ENCODE peak calls at places on chromosomes 12 and 14, in five cellular contexts. One of them, this sample, is unnamed.

GRCh38 chr12:27646149-27646548 is 50.1 kb upstream of the REP15 start:
- DNase-seq in HCT116: no peak
- DNase-seq in IMR-90: no peak
- DNase-seq in neural progenitor cell: no peak
- DNase-seq in tibial nerve: no peak
- DNase-seq in this sample: no peak

GRCh38 chr12:12240671-12241345 is 26.0 kb downstream of the LRP6 start:
- DNase-seq in HCT116: no peak
- DNase-seq in IMR-90: peak; percentile 66
- DNase-seq in neural progenitor cell: peak; percentile 78
- DNase-seq in tibial nerve: no peak
- DNase-seq in this sample: peak; percentile 19

GRCh38 chr14:103127356-103127755 is 4.1 kb downstream of the TNFAIP2 start:
- DNase-seq in HCT116: no peak
- DNase-seq in IMR-90: no peak
- DNase-seq in neural progenitor cell: no peak
- DNase-seq in tibial nerve: no peak
- DNase-seq in this sample: no peak

GRCh38 chr12:11729439-11730150 is 80.1 kb downstream of the ETV6 start:
- DNase-seq in HCT116: no peak
- DNase-seq in IMR-90: no peak
- DNase-seq in neural progenitor cell: no peak
- DNase-seq in tibial nerve: no peak
- DNase-seq in this sample: no peak

GRCh38 chr12:55830601-55831406 is 1.4 kb upstream of the DNAJC14 start:
- DNase-seq in HCT116: no peak
- DNase-seq in IMR-90: peak; percentile 56
- DNase-seq in neural progenitor cell: peak; percentile 79
- DNase-seq in tibial nerve: peak; percentile 80
- DNase-seq in this sample: no peak

GRCh38 chr12:68016136-68016535 is 26.9 kb downstream of the IFNG-AS1 start:
- DNase-seq in HCT116: no peak
- DNase-seq in IMR-90: no peak
- DNase-seq in neural progenitor cell: no peak
- DNase-seq in tibial nerve: no peak
- DNase-seq in this sample: no peak

GRCh38 chr14:78135450-78135891 is 34.7 kb upstream of the NRXN3 start:
- DNase-seq in HCT116: no peak
- DNase-seq in IMR-90: no peak
- DNase-seq in neural progenitor cell: no peak
- DNase-seq in tibial nerve: no peak
- DNase-seq in this sample: peak; percentile 96

GRCh38 chr12:57280234-57281062 is 29.5 kb upstream of the STAC3 start:
- DNase-seq in HCT116: peak; percentile 79
- DNase-seq in IMR-90: peak; percentile 99
- DNase-seq in neural progenitor cell: no peak
- DNase-seq in tibial nerve: no peak
- DNase-seq in this sample: peak; percentile 98

GRCh38 chr12:55937956-55938355 is 7.0 kb downstream of the DGKA start:
- DNase-seq in HCT116: no peak
- DNase-seq in IMR-90: peak; percentile 17
- DNase-seq in neural progenitor cell: no peak
- DNase-seq in tibial nerve: no peak
- DNase-seq in this sample: peak; percentile 95

GRCh38 chr12:93441111-93441616 is 583 bp downstream of the UBE2N start:
- DNase-seq in HCT116: no peak
- DNase-seq in IMR-90: peak; percentile 7
- DNase-seq in neural progenitor cell: peak; percentile 61
- DNase-seq in tibial nerve: no peak
- DNase-seq in this sample: no peak

GRCh38 chr12:12720052-12720451 is 2.9 kb downstream of the CDKN1B start:
- DNase-seq in HCT116: no peak
- DNase-seq in IMR-90: no peak
- DNase-seq in neural progenitor cell: no peak
- DNase-seq in tibial nerve: no peak
- DNase-seq in this sample: peak; percentile 71

GRCh38 chr12:101733166-101733565 is 6.1 kb downstream of the SYCP3 start:
- DNase-seq in HCT116: no peak
- DNase-seq in IMR-90: no peak
- DNase-seq in neural progenitor cell: no peak
- DNase-seq in tibial nerve: no peak
- DNase-seq in this sample: no peak

GRCh38 chr14:70904376-70904775 is 2.9 kb upstream of the PCNX1 start:
- DNase-seq in HCT116: no peak
- DNase-seq in IMR-90: no peak
- DNase-seq in neural progenitor cell: no peak
- DNase-seq in tibial nerve: no peak
- DNase-seq in this sample: no peak

GRCh38 chr12:6042447-6042846 is 82.0 kb downstream of the VWF start:
- DNase-seq in HCT116: no peak
- DNase-seq in IMR-90: no peak
- DNase-seq in neural progenitor cell: no peak
- DNase-seq in tibial nerve: no peak
- DNase-seq in this sample: no peak

GRCh38 chr12:66051361-66051760 is 79.2 kb downstream of the LLPH start:
- DNase-seq in HCT116: no peak
- DNase-seq in IMR-90: no peak
- DNase-seq in neural progenitor cell: no peak
- DNase-seq in tibial nerve: no peak
- DNase-seq in this sample: no peak

GRCh38 chr14:22505751-22506710 is 83.0 kb downstream of the DAD1 start:
- DNase-seq in HCT116: no peak
- DNase-seq in IMR-90: no peak
- DNase-seq in neural progenitor cell: no peak
- DNase-seq in tibial nerve: no peak
- DNase-seq in this sample: no peak

GRCh38 chr12:33832900-33833299 is 189.4 kb upstream of the ALG10 start:
- DNase-seq in HCT116: no peak
- DNase-seq in IMR-90: no peak
- DNase-seq in neural progenitor cell: no peak
- DNase-seq in tibial nerve: no peak
- DNase-seq in this sample: no peak

GRCh38 chr14:96267336-96267735 is 11.3 kb downstream of the BDKRB1 start:
- DNase-seq in HCT116: no peak
- DNase-seq in IMR-90: peak; percentile 91
- DNase-seq in neural progenitor cell: no peak
- DNase-seq in tibial nerve: no peak
- DNase-seq in this sample: peak; percentile 95

GRCh38 chr14:66944872-66945271 is 244.4 kb upstream of the GARIN2 start:
- DNase-seq in HCT116: peak; percentile 15
- DNase-seq in IMR-90: peak; percentile 41
- DNase-seq in neural progenitor cell: peak; percentile 35
- DNase-seq in tibial nerve: no peak
- DNase-seq in this sample: no peak

GRCh38 chr12:99981639-99982190 is 3.0 kb downstream of the ANKS1B start:
- DNase-seq in HCT116: no peak
- DNase-seq in IMR-90: no peak
- DNase-seq in neural progenitor cell: no peak
- DNase-seq in tibial nerve: no peak
- DNase-seq in this sample: no peak

GRCh38 chr12:116346751-116347150 is 69.3 kb upstream of the MED13L start:
- DNase-seq in HCT116: no peak
- DNase-seq in IMR-90: peak; percentile 94
- DNase-seq in neural progenitor cell: no peak
- DNase-seq in tibial nerve: no peak
- DNase-seq in this sample: peak; percentile 73

GRCh38 chr12:29152223-29152868 is 3.3 kb downstream of the FAR2 start:
- DNase-seq in HCT116: no peak
- DNase-seq in IMR-90: no peak
- DNase-seq in neural progenitor cell: no peak
- DNase-seq in tibial nerve: no peak
- DNase-seq in this sample: no peak

GRCh38 chr12:1552171-1552570 is 42.2 kb downstream of the FBXL14 start:
- DNase-seq in HCT116: no peak
- DNase-seq in IMR-90: no peak
- DNase-seq in neural progenitor cell: no peak
- DNase-seq in tibial nerve: no peak
- DNase-seq in this sample: peak; percentile 49

GRCh38 chr14:36662543-36663403 is 1.1 kb downstream of the PAX9 start:
- DNase-seq in HCT116: no peak
- DNase-seq in IMR-90: no peak
- DNase-seq in neural progenitor cell: peak; percentile 73
- DNase-seq in tibial nerve: no peak
- DNase-seq in this sample: peak; percentile 34

GRCh38 chr12:85413266-85413665 is 133.2 kb downstream of the ALX1 start:
- DNase-seq in HCT116: no peak
- DNase-seq in IMR-90: no peak
- DNase-seq in neural progenitor cell: no peak
- DNase-seq in tibial nerve: no peak
- DNase-seq in this sample: peak; percentile 16

GRCh38 chr14:103155013-103155412 is 31.8 kb downstream of the TNFAIP2 start:
- DNase-seq in HCT116: peak; percentile 61
- DNase-seq in IMR-90: peak; percentile 13
- DNase-seq in neural progenitor cell: no peak
- DNase-seq in tibial nerve: peak; percentile 41
- DNase-seq in this sample: no peak

GRCh38 chr14:32013083-32013482 is 64.0 kb upstream of the ARHGAP5 start:
- DNase-seq in HCT116: no peak
- DNase-seq in IMR-90: no peak
- DNase-seq in neural progenitor cell: peak; percentile 44
- DNase-seq in tibial nerve: no peak
- DNase-seq in this sample: no peak

GRCh38 chr12:126676426-126676825 is 1590.5 kb upstream of the TMEM132C start:
- DNase-seq in HCT116: no peak
- DNase-seq in IMR-90: no peak
- DNase-seq in neural progenitor cell: no peak
- DNase-seq in tibial nerve: no peak
- DNase-seq in this sample: no peak

GRCh38 chr14:24273422-24273998 is 2.1 kb upstream of the RABGGTA start:
- DNase-seq in HCT116: no peak
- DNase-seq in IMR-90: no peak
- DNase-seq in neural progenitor cell: no peak
- DNase-seq in tibial nerve: no peak
- DNase-seq in this sample: peak; percentile 74

GRCh38 chr12:31567029-31567428 is 23.9 kb downstream of the DENND5B start:
- DNase-seq in HCT116: no peak
- DNase-seq in IMR-90: no peak
- DNase-seq in neural progenitor cell: no peak
- DNase-seq in tibial nerve: no peak
- DNase-seq in this sample: no peak

DNA sequence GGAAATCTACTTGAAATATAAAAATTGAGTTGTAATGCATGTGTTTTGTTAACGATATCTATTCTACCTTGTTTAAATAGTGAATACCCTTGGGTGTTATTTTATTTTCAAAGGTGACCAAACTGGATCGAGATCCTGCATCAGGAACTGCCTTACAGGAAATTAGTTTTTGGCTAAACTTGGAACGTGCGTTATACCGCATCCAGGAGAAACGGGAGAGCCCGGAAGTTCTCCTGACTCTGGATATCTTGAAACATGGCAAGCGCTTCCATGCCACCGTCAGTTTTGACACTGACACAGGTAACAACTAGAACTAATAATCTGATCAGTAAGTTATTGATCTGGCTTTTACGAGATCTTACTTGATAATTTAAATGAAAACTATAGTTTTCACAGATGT is 15.9 kb downstream of the DYNC1H1 start:
- DNase-seq in HCT116: no peak
- DNase-seq in IMR-90: no peak
- DNase-seq in neural progenitor cell: no peak
- DNase-seq in tibial nerve: no peak
- DNase-seq in this sample: no peak
- H3K36me3 ChIP-seq in HCT116: peaks cover 50% of the 10 kb centered on the region
- H3K36me3 ChIP-seq in IMR-90: peaks cover 47% of the 10 kb centered on the region
- H3K36me3 ChIP-seq in neural progenitor cell: peaks cover 33% of the 10 kb centered on the region
- H3K36me3 ChIP-seq in tibial nerve: no peaks in the 10 kb centered on the region
- H3K36me3 ChIP-seq in this sample: peaks cover 14% of the 10 kb centered on the region

GRCh38 chr14:99792551-99793212 is 531 bp upstream of the EML1 start:
- DNase-seq in HCT116: no peak
- DNase-seq in IMR-90: peak; percentile 20
- DNase-seq in neural progenitor cell: peak; percentile 52
- DNase-seq in tibial nerve: no peak
- DNase-seq in this sample: peak; percentile 4

GRCh38 chr14:99794156-99794780 is 1.1 kb downstream of the EML1 start:
- DNase-seq in HCT116: no peak
- DNase-seq in IMR-90: no peak
- DNase-seq in neural progenitor cell: no peak
- DNase-seq in tibial nerve: no peak
- DNase-seq in this sample: no peak

GRCh38 chr14:99795046-99795445 is 1.8 kb downstream of the EML1 start:
- DNase-seq in HCT116: no peak
- DNase-seq in IMR-90: no peak
- DNase-seq in neural progenitor cell: no peak
- DNase-seq in tibial nerve: no peak
- DNase-seq in this sample: no peak

GRCh38 chr14:99791476-99792283 is 1.5 kb upstream of the EML1 start:
- DNase-seq in HCT116: no peak
- DNase-seq in IMR-90: no peak
- DNase-seq in neural progenitor cell: no peak
- DNase-seq in tibial nerve: no peak
- DNase-seq in this sample: no peak

GRCh38 chr14:99793213-99794155 is at the start of gene EML1:
- DNase-seq in HCT116: peak; percentile 23
- DNase-seq in IMR-90: peak; percentile 76
- DNase-seq in neural progenitor cell: peak; percentile 96
- DNase-seq in tibial nerve: peak; percentile 75
- DNase-seq in this sample: peak; percentile 20
- TF ChIP-seq CTCF in HCT116: no peak
- TF ChIP-seq CTCF in IMR-90: peak; percentile 32
- TF ChIP-seq CTCF in neural progenitor cell: no peak
- TF ChIP-seq CTCF in tibial nerve: peak; percentile 13
- TF ChIP-seq CTCF in this sample: no peak

DNA sequence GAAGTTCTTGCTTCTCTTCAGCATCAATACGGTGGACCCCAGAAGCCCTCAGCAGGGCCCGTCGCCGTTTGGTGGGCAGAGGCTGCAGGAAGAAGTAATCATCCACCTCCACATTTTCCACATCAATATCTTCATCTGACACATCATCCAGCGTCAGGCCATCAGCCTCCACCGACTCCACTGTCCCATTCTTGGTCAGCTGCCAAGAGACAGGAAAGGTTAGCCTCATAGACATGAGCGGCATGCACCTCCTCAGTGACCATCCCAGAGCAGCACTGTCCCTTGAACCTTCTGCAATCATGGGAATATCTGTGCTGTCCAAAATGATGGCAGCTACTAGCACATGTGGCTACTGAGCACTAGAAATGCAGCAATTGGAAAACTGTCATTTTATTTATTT is 15.6 kb downstream of the CSRNP2 start:
- DNase-seq in HCT116: no peak
- DNase-seq in IMR-90: no peak
- DNase-seq in neural progenitor cell: no peak
- DNase-seq in tibial nerve: no peak
- DNase-seq in this sample: no peak
- H3K36me3 ChIP-seq in HCT116: peaks cover 18% of the 10 kb centered on the region
- H3K36me3 ChIP-seq in IMR-90: peaks cover 64% of the 10 kb centered on the region
- H3K36me3 ChIP-seq in neural progenitor cell: peaks cover 7% of the 10 kb centered on the region
- H3K36me3 ChIP-seq in tibial nerve: no peaks in the 10 kb centered on the region
- H3K36me3 ChIP-seq in this sample: peaks cover 31% of the 10 kb centered on the region

DNA sequence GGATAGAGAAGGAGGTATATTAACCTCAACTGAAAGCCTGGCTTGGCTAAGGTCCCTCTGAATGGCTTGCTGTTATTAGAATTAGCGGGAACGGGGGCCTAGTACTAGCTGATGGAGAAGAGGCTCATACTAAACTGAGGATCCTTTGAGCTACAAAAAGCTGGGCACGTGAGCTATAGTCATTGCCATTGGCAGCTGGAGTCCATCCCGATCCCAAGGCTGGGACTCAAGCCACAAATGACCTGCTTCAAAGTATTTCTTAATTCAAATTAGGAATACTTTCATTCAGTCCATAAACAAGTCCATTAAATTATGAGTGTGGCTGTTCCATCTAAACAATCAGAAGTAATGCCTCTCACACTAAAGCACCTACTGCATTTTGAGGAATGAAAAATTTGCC is 114.5 kb downstream of the DACT1 start:
- DNase-seq in HCT116: no peak
- DNase-seq in IMR-90: no peak
- DNase-seq in neural progenitor cell: no peak
- DNase-seq in tibial nerve: no peak
- DNase-seq in this sample: no peak
- TF ChIP-seq CTCF in HCT116: no peak
- TF ChIP-seq CTCF in IMR-90: no peak
- TF ChIP-seq CTCF in neural progenitor cell: no peak
- TF ChIP-seq CTCF in tibial nerve: no peak
- TF ChIP-seq CTCF in this sample: no peak